ENCODE peak calls at places on chromosomes 1 and 21, in five cellular contexts. One of them, this sample, is unnamed.

GRCh38 chr21:33023574-33024277 is 2.0 kb upstream of the OLIG2 start:
- DNase-seq in mucosa of descending colon: no peak
- DNase-seq in anterior cingulate cortex: no peak
- DNase-seq in naive thymus-derived CD8-positive, alpha-beta T cell: no peak
- DNase-seq in HT1080: no peak
- DNase-seq in this sample: peak

GRCh38 chr1:244353572-244354091 is 98.1 kb downstream of the ADSS2 start:
- DNase-seq in mucosa of descending colon: peak
- DNase-seq in anterior cingulate cortex: no peak
- DNase-seq in naive thymus-derived CD8-positive, alpha-beta T cell: no peak
- DNase-seq in HT1080: peak
- DNase-seq in this sample: no peak

GRCh38 chr21:45228171-45228641 is 59.5 kb downstream of the POFUT2 start:
- DNase-seq in mucosa of descending colon: no peak
- DNase-seq in anterior cingulate cortex: no peak
- DNase-seq in naive thymus-derived CD8-positive, alpha-beta T cell: peak
- DNase-seq in HT1080: peak
- DNase-seq in this sample: peak

GRCh38 chr1:229474491-229474890 is 33.6 kb downstream of the NUP133 start:
- DNase-seq in mucosa of descending colon: no peak
- DNase-seq in anterior cingulate cortex: no peak
- DNase-seq in naive thymus-derived CD8-positive, alpha-beta T cell: no peak
- DNase-seq in HT1080: no peak
- DNase-seq in this sample: no peak

GRCh38 chr1:110283677-110284076 is 55.5 kb upstream of the RBM15 start:
- DNase-seq in mucosa of descending colon: no peak
- DNase-seq in anterior cingulate cortex: no peak
- DNase-seq in naive thymus-derived CD8-positive, alpha-beta T cell: no peak
- DNase-seq in HT1080: no peak
- DNase-seq in this sample: no peak

GRCh38 chr1:31424568-31424967 is 11.6 kb downstream of the SERINC2 start:
- DNase-seq in mucosa of descending colon: no peak
- DNase-seq in anterior cingulate cortex: no peak
- DNase-seq in naive thymus-derived CD8-positive, alpha-beta T cell: no peak
- DNase-seq in HT1080: no peak
- DNase-seq in this sample: peak

GRCh38 chr1:37865348-37866119 is 6.1 kb upstream of the MTF1 start:
- DNase-seq in mucosa of descending colon: no peak
- DNase-seq in anterior cingulate cortex: no peak
- DNase-seq in naive thymus-derived CD8-positive, alpha-beta T cell: no peak
- DNase-seq in HT1080: peak
- DNase-seq in this sample: no peak

GRCh38 chr1:171742577-171742922 is 685 bp upstream of the VAMP4 start:
- DNase-seq in mucosa of descending colon: peak
- DNase-seq in anterior cingulate cortex: peak
- DNase-seq in naive thymus-derived CD8-positive, alpha-beta T cell: no peak
- DNase-seq in HT1080: no peak
- DNase-seq in this sample: peak

GRCh38 chr21:42513151-42513984 is at the start of gene SLC37A1:
- DNase-seq in mucosa of descending colon: peak
- DNase-seq in anterior cingulate cortex: no peak
- DNase-seq in naive thymus-derived CD8-positive, alpha-beta T cell: peak
- DNase-seq in HT1080: no peak
- DNase-seq in this sample: peak

GRCh38 chr1:232968965-232969364 is 18.6 kb downstream of the NTPCR start:
- DNase-seq in mucosa of descending colon: no peak
- DNase-seq in anterior cingulate cortex: no peak
- DNase-seq in naive thymus-derived CD8-positive, alpha-beta T cell: no peak
- DNase-seq in HT1080: peak
- DNase-seq in this sample: no peak

GRCh38 chr1:204123376-204123775 is 28.5 kb downstream of the ETNK2 start:
- DNase-seq in mucosa of descending colon: peak
- DNase-seq in anterior cingulate cortex: no peak
- DNase-seq in naive thymus-derived CD8-positive, alpha-beta T cell: no peak
- DNase-seq in HT1080: no peak
- DNase-seq in this sample: no peak

GRCh38 chr1:212271823-212272498 is 13.2 kb upstream of the PPP2R5A start:
- DNase-seq in mucosa of descending colon: no peak
- DNase-seq in anterior cingulate cortex: no peak
- DNase-seq in naive thymus-derived CD8-positive, alpha-beta T cell: no peak
- DNase-seq in HT1080: no peak
- DNase-seq in this sample: no peak

GRCh38 chr1:5850503-5850902 is 141.7 kb downstream of the NPHP4 start:
- DNase-seq in mucosa of descending colon: no peak
- DNase-seq in anterior cingulate cortex: no peak
- DNase-seq in naive thymus-derived CD8-positive, alpha-beta T cell: no peak
- DNase-seq in HT1080: no peak
- DNase-seq in this sample: no peak

This sample was measured in posterior cingulate gyrus.